ENCODE peak calls at places on chromosomes 5 and 9, in eight cellular contexts. M is suprapubic skin; B is heart right ventricle; N is H1; Q is CD8-positive, alpha-beta T cell; R is AG04450; T is endodermal cell; O is fibroblast of lung. W is an unnamed sample.

GRCh38 chr9:132670816-132671371 is 630 bp downstream of the GTF3C4 start:
- DNase-seq in M (no peak), R (no peak), O (no peak), T (peak; percentile 74), B (peak; percentile 7), Q (peak; percentile 18), N (peak; percentile 60), W (peak; percentile 28)

GRCh38 chr9:120729796-120730195 is 15.5 kb upstream of the MEGF9 start:
- DNase-seq in M (no peak), R (no peak), O (no peak), T (peak; percentile 84), N (peak; percentile 69), Q (no peak), B (no peak), W (no peak)

GRCh38 chr5:34791761-34792244 is 47.2 kb upstream of the TTC23L start:
- DNase-seq in B (no peak), R (no peak), T (peak; percentile 53), Q (no peak), N (no peak), M (no peak), O (peak; percentile 93), W (no peak)

GRCh38 chr9:4141201-4141750 is 158.6 kb downstream of the GLIS3 start:
- DNase-seq in M (no peak), T (no peak), B (no peak), R (no peak), N (no peak), O (peak; percentile 41), Q (no peak), W (no peak)

GRCh38 chr5:98638701-98639100 is 134.8 kb upstream of the RGMB start:
- DNase-seq in T (no peak), R (no peak), M (no peak), O (peak; percentile 95), N (no peak), Q (no peak), B (no peak), W (no peak)

GRCh38 chr5:72281764-72282499 is 38.1 kb downstream of the MRPS27 start:
- DNase-seq in R (peak; percentile 74), B (no peak), Q (no peak), N (no peak), M (no peak), O (peak; percentile 82), T (no peak), W (no peak)

GRCh38 chr5:95591490-95591901 is 28.4 kb upstream of the GPR150 start:
- DNase-seq in O (peak; percentile 82), M (no peak), N (no peak), R (peak; percentile 43), B (no peak), Q (no peak), T (no peak), W (no peak)

GRCh38 chr5:429453-430188 is 13.4 kb upstream of the EXOC3 start:
- DNase-seq in T (no peak), B (no peak), O (peak; percentile 54), R (no peak), N (no peak), M (no peak), Q (no peak), W (peak; percentile 59)

GRCh38 chr9:134441227-134442086 is 115.2 kb downstream of the RXRA start:
- DNase-seq in N (no peak), M (no peak), B (no peak), R (no peak), T (no peak), O (no peak), Q (no peak), W (no peak)

GRCh38 chr9:74497750-74498615 is 848 bp downstream of the RORB start:
- DNase-seq in O (peak; percentile 57), Q (no peak), R (no peak), B (no peak), N (peak; percentile 79), M (no peak), T (peak; percentile 85), W (peak; percentile 68)

GRCh38 chr9:137077758-137078693 is 709 bp downstream of the UAP1L1 start:
- DNase-seq in N (no peak), R (no peak), B (no peak), Q (no peak), T (peak; percentile 65), M (peak; percentile 81), O (no peak), W (no peak)

GRCh38 chr9:127277099-127277498 is 12.5 kb downstream of the GARNL3 start:
- DNase-seq in Q (no peak), M (no peak), B (no peak), R (no peak), T (no peak), O (no peak), N (no peak), W (no peak)

GRCh38 chr9:127278372-127278771 is 13.8 kb downstream of the GARNL3 start:
- DNase-seq in R (no peak), O (no peak), M (no peak), T (no peak), N (no peak), Q (no peak), B (no peak), W (no peak)

GRCh38 chr9:127280880-127281660 is 16.5 kb downstream of the GARNL3 start:
- DNase-seq in N (no peak), O (no peak), Q (no peak), B (peak; percentile 31), T (no peak), R (no peak), M (no peak), W (no peak)

GRCh38 chr9:127279717-127280285 is 15.2 kb downstream of the GARNL3 start:
- DNase-seq in N (no peak), T (no peak), B (no peak), Q (no peak), O (no peak), R (no peak), M (no peak), W (no peak)

DNA sequence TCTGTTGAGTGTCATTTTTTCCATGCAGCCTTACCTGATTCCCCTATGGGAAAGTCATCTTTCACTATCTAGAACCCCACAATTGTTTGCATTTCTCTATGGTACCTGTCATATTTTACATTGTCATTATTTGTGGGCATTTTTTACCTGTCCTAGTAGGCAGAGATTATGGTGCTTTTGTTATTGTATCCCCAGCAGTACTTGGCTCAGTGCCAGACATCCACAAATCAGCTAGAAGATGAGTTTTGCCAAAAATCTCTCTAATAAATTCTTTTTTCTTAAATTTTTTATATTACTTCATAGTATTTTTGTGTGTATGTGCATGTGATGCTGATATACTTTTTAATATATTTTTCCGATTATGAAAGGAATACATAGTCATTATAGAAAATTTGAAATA is 13.2 kb downstream of the GARNL3 start:
- DNase-seq in B (no peak), Q (no peak), M (no peak), N (no peak), O (no peak), R (no peak), T (no peak), W (no peak)
- H3K27me3 ChIP-seq in B (no peaks in the 10 kb centered on the region), Q (no peaks in the 10 kb centered on the region), M (no peaks in the 10 kb centered on the region), N (no peaks in the 10 kb centered on the region), O (no peaks in the 10 kb centered on the region), R (peaks cover 12% of the 10 kb centered on the region), T (no peaks in the 10 kb centered on the region), W (no peaks in the 10 kb centered on the region)

DNA sequence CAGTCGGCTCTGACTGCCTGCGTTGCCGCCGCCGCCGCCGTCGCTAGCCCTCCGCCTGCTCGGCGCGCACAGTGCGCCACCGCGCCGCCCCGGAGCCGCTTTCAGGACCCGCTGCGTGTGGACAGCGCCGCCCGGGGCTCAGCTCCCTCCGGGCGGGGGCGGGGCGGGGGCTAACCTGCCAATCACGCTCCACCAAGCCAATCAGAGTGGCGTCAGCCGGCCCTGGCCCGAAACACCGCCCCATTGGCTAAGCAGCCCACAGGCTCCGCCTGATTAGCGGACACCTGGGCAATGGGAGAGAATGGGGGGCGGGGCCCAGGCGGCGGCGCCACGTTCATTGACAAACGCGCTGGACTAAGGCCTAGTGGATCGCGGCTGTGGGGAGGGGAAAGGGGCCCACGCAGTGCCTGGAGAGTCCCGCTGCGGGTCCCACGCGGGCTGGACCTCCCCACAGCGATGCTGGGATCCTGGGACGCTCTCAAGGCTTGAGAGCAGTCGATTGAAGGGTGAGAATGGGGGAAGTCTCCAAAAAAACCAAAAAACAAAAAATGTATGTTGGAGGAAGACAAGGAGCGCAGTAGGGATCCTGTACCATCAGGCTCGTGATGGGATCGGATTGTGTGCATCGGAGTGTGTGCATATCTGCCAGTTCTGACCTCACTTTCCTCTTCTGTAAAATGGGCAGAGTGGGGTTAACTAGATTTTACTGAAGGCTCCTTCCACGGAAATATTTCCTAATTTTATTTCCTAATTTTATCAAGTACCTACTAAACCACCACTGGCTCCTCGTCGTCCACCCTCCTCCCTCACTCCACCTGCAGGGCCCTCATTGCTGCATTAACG is 6.3 kb downstream of the PAX5 start:
- DNase-seq in B (peak; percentile 85), T (peak; percentile 100), N (peak; percentile 97), Q (peak; percentile 68), M (no peak), R (peak; percentile 42), O (peak; percentile 86), W (peak; percentile 62)
- TF ChIP-seq CTCF in B (no peak), T (no peak), N (no peak), Q (no peak), M (no peak), R (no peak), O (no peak), W (no peak)

DNA sequence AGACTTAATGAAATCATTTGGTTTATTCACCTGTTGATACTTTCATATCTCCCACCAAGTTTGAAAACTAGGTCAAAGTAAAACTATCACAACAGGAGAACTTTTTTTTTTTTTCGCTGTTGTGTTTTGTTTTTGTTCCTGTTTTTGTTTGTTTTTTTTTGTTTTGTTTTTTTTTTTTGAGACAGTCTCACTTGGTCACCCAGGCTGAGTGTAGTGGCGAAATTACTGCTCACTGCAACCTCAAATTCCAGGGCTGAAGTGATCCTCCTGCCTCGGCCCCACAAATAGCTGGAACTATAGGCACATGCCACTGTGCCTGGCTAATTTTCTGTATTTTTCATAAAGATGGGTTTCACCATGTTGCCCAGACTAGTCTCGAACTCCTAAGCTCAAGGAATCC is 49.3 kb downstream of the MLLT3 start:
- DNase-seq in N (no peak), Q (no peak), R (no peak), O (no peak), M (no peak), T (no peak), B (no peak), W (no peak)
- H3K4me3 ChIP-seq in N (no peak overlapping the region), Q (no peak overlapping the region), R (no peak overlapping the region), O (no peak overlapping the region), M (no peak overlapping the region), T (no peak overlapping the region), B (no peak overlapping the region), W (no peak overlapping the region)

GRCh38 chr9:131096490-131097258 is at the start of gene AIF1L:
- DNase-seq in Q (no peak), T (peak; percentile 97), O (no peak), N (peak; percentile 91), M (no peak), R (no peak), B (no peak), W (no peak)

GRCh38 chr9:131094015-131094414 is 2.3 kb upstream of the AIF1L start:
- DNase-seq in Q (no peak), M (no peak), O (no peak), N (no peak), T (no peak), R (no peak), B (no peak), W (no peak)

GRCh38 chr9:131092548-131093440 is 3.5 kb upstream of the AIF1L start:
- DNase-seq in O (no peak), T (no peak), Q (no peak), N (no peak), B (no peak), R (no peak), M (no peak), W (no peak)

GRCh38 chr9:131095666-131096489 is 453 bp upstream of the AIF1L start:
- DNase-seq in Q (no peak), R (no peak), M (no peak), B (peak; percentile 36), O (peak; percentile 20), N (peak; percentile 88), T (peak; percentile 95), W (no peak)

GRCh38 chr9:131094622-131095021 is 1.7 kb upstream of the AIF1L start:
- DNase-seq in B (peak; percentile 15), R (peak; percentile 24), Q (no peak), O (no peak), T (no peak), M (no peak), N (no peak), W (no peak)
- H3K27me3 ChIP-seq in B (peaks cover 52% of the 10 kb centered on the region), R (peaks cover 56% of the 10 kb centered on the region), Q (peaks cover 6% of the 10 kb centered on the region), O (peaks cover 38% of the 10 kb centered on the region), T (no peaks in the 10 kb centered on the region), M (peaks cover 24% of the 10 kb centered on the region), N (no peaks in the 10 kb centered on the region), W (peaks cover 28% of the 10 kb centered on the region)

W was measured in tibial artery.